ENCODE peak calls at places on chromosomes 3 and 15, in eight cellular contexts. K is thoracic aorta, U is tibial artery, L is breast epithelium, D is neural progenitor cell, O is hepatocyte, C is Peyer's patch, Y is Caco-2. W is an unnamed sample. For H3K4me1, the result is how much of the 10 kb centered on the place peaks cover.

GRCh38 chr3:125057186-125057850 is 1.5 kb upstream of the HEG1 start:
- DNase-seq in C (no peak), O (no peak), K (no peak), D (no peak), L (no peak), Y (no peak), U (no peak), W (no peak)

GRCh38 chr15:44315164-44315563 is 26.6 kb downstream of the GOLM2 start:
- DNase-seq in C (no peak), L (no peak), Y (no peak), U (no peak), O (no peak), K (no peak), D (no peak), W (no peak)

GRCh38 chr3:127052121-127052561 is 69.2 kb downstream of the PLXNA1 start:
- DNase-seq in O (no peak), C (peak), K (no peak), Y (no peak), D (no peak), U (peak), L (no peak), W (no peak)

GRCh38 chr15:41047474-41047873 is 68.6 kb downstream of the INO80 start:
- DNase-seq in D (no peak), U (no peak), C (no peak), K (no peak), O (no peak), L (no peak), Y (no peak), W (no peak)

GRCh38 chr15:74383695-74384565 is 16.5 kb upstream of the CYP11A1 start:
- DNase-seq in Y (no peak), D (no peak), L (no peak), K (no peak), O (peak), C (peak), U (no peak), W (no peak)

GRCh38 chr3:9780451-9780797 is 10.7 kb upstream of the CAMK1 start:
- DNase-seq in C (no peak), O (no peak), L (no peak), K (no peak), U (no peak), D (no peak), Y (no peak), W (no peak)

GRCh38 chr3:61875073-61875472 is 313.7 kb downstream of the PTPRG start:
- DNase-seq in C (no peak), K (no peak), D (no peak), L (no peak), O (no peak), U (no peak), Y (no peak), W (peak)

GRCh38 chr15:87224409-87224808 is 1032.1 kb downstream of the NTRK3 start:
- DNase-seq in C (no peak), D (no peak), O (no peak), K (no peak), L (no peak), Y (no peak), U (no peak), W (no peak)

GRCh38 chr15:98536976-98537375 is 111.4 kb upstream of the IGF1R start:
- DNase-seq in Y (no peak), D (no peak), L (no peak), K (no peak), U (no peak), O (no peak), C (no peak), W (no peak)

GRCh38 chr3:122415762-122416654 is at the start of gene WDR5B:
- DNase-seq in D (peak), L (peak), Y (peak), U (peak), K (peak), O (peak), C (peak), W (peak)

GRCh38 chr3:78878789-78879515 is 888.8 kb downstream of the ROBO1 start:
- DNase-seq in L (no peak), U (no peak), Y (no peak), D (no peak), C (no peak), O (no peak), K (no peak), W (no peak)

GRCh38 chr3:30310251-30310954 is 296.0 kb upstream of the TGFBR2 start:
- DNase-seq in D (no peak), Y (no peak), K (no peak), C (no peak), O (no peak), L (no peak), U (no peak), W (no peak)

GRCh38 chr3:40971191-40972168 is 227.8 kb upstream of the CTNNB1 start:
- DNase-seq in D (no peak), Y (peak), C (peak), L (no peak), U (peak), O (peak), K (peak), W (no peak)

GRCh38 chr3:64160000-64160690 is 65.1 kb downstream of the PRICKLE2 start:
- DNase-seq in D (no peak), K (no peak), Y (no peak), L (no peak), C (no peak), U (no peak), O (no peak), W (no peak)

GRCh38 chr3:101813817-101814440 is 34.9 kb downstream of the NXPE3 start:
- DNase-seq in D (no peak), U (no peak), K (no peak), Y (peak), O (peak), C (no peak), L (no peak), W (peak)

DNA sequence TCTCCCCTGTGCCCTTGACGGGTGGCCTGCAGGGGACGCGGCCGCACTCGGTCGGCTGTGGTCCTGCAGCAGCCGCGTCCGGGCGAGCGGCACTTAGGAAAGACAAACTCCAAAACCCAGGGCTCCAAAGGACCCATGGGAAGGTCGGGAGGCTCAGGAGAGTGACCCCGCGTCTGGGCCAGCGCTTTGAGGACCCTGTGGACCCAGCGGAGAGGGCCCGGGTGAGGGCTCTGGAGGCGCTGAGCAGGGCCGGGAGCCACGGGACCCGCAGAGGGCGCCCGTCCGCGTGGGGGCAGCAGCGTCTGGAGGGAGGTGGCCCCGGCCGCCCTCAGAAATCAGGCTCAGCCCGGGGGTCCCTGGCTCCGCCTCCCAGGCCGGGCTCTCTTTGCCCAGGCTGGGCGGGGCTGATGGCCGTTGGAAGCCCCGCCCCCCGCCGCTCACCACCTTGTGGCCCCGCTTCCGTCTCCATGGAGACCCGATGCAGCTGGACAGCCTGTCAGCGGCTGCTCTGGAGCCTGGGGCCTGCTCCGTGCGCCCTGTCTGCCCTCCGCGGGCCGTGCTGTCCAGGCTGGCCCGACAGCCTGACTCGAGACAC is 34.6 kb upstream of the RPL32 start:
- DNase-seq in K (no peak), U (no peak), C (no peak), L (no peak), D (peak), Y (no peak), O (peak), W (no peak)
- TF ChIP-seq CTCF in K (no peak), U (no peak), C (no peak), L (no peak), D (peak), Y (no peak), O (peak), W (no peak)

GRCh38 chr3:113233497-113233896 is 22.1 kb downstream of the BOC start:
- DNase-seq in Y (no peak), D (no peak), U (no peak), K (no peak), L (no peak), C (no peak), O (no peak), W (no peak)
- H3K4me1 ChIP-seq in Y (under half), D (half or more), U (under half), K (under half), L (under half), C (under half), O (under half), W (under half)

GRCh38 chr3:21297304-21297703 is 453.7 kb downstream of the ZNF385D start:
- DNase-seq in Y (no peak), K (no peak), D (no peak), O (no peak), U (no peak), L (no peak), C (no peak), W (no peak)
- TF ChIP-seq CTCF in Y (no peak), K (no peak), D (peak), O (no peak), U (no peak), L (no peak), C (no peak), W (no peak)

GRCh38 chr3:11214451-11214987 is 57.7 kb upstream of the ATG7 start:
- DNase-seq in L (no peak), K (no peak), Y (no peak), O (no peak), C (no peak), U (no peak), D (no peak), W (no peak)
- H3K4me1 ChIP-seq in L (under half), K (under half), Y (under half), O (under half), C (under half), U (under half), D (under half), W (under half)

DNA sequence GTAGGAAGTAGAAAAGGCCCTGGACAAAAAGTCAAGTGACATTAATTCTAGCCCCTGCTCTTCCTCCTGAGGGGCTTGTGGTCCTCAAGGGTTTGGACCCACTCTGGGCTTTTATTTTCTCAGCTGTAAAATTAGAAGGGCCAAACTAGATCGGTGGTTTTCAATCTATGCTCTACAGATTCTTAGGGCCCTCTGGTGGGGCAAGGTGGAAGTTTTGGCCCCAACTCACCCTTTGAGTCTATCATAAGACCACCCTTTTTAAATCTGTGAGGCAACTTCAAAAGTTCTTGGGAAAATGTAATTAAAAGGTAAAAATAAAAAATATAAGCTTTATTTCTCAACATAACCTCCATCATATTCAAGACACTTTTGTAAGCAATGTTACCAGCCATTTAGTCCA is 25.6 kb upstream of the CFAP161 start:
- DNase-seq in Y (no peak), K (no peak), U (no peak), O (no peak), C (no peak), D (peak), L (no peak), W (peak)
- TF ChIP-seq CTCF in Y (peak), K (peak), U (peak), O (peak), C (no peak), D (peak), L (peak), W (peak)

W was measured in A673.